ENCODE peak calls at places on chromosome 21, in four cellular contexts. Q is uterus, G is right cardiac atrium, A is epithelial cell of prostate. B is an unnamed sample.

GRCh38 chr21:28587748-28588147 is 404.9 kb downstream of the LTN1 start:
- DNase-seq in Q (no peak), G (no peak), A (no peak), B (no peak)

GRCh38 chr21:41641510-41641815 is 125.4 kb downstream of the RIPK4 start:
- DNase-seq in Q (no peak), G (no peak), A (no peak), B (no peak)

GRCh38 chr21:41950941-41951408 is 2.8 kb downstream of the C2CD2 start:
- DNase-seq in Q (no peak), G (no peak), A (no peak), B (no peak)

GRCh38 chr21:26469789-26470188 is 103.3 kb downstream of the CYYR1 start:
- DNase-seq in Q (no peak), G (peak), A (peak), B (no peak)

GRCh38 chr21:42237577-42237976 is 18.6 kb downstream of the ABCG1 start:
- DNase-seq in Q (no peak), G (no peak), A (no peak), B (no peak)

GRCh38 chr21:43911015-43911934 is 46.3 kb downstream of the AGPAT3 start:
- DNase-seq in Q (no peak), G (peak), A (no peak), B (no peak)

GRCh38 chr21:20257052-20257451 is 741.2 kb upstream of the NCAM2 start:
- DNase-seq in Q (no peak), G (no peak), A (no peak), B (no peak)

GRCh38 chr21:27704567-27705166 is 737.8 kb upstream of the ADAMTS5 start:
- DNase-seq in Q (peak), G (no peak), A (no peak), B (no peak)

GRCh38 chr21:45018131-45019075 is 56.0 kb upstream of the ADARB1 start:
- DNase-seq in Q (peak), G (peak), A (no peak), B (peak)

GRCh38 chr21:17295997-17296396 is 216.8 kb upstream of the CXADR start:
- DNase-seq in Q (no peak), G (no peak), A (no peak), B (no peak)

DNA sequence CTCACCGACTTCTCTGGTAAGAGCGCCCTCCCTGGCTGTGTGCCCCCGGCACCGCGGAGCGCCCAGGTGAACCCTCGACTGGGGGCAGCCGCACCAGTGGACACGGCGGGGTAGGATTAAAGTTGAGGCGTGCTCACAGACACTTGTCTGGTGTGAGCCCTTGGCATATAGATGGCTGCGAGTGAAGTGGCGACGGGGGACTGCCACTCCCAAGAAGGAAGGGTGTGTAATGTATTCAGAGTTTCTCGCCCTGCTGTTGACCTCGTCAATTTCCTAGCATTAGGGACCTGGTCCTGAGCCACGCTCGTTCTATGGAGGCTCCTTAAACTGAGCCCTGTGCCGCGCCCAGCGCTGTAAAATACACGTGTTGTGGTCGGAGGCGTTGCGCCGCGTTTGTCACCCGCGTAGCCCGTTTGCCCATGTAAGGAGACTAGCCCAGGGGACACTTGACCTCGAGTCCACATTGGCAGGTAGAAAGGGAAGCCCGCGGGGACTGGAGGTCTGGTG is 545 bp downstream of the EVA1C start:
- DNase-seq in Q (peak), G (peak), A (no peak), B (peak)
- H3K27ac ChIP-seq in Q (peak), G (peak), A (peak), B (peak)

DNA sequence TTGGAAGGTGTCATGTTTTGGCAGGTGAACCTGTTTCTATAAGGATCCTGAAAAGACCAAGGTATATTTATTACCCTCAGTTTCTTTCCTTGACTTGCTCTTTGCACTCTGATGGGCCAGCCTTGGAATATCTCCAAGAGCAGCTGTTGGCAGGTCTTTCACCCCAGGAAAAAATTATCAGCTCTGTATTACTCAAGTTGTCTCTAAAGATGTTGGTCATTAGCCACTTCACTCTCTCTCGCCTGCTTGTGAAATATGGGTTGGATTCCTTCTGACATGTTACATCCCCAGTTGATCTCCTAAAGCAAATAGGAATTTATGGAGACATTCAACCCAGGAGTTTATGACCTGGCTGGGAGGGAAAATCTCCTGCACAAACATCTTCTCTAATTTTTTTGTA is 85.9 kb downstream of the KCNJ15 start:
- DNase-seq in Q (no peak), G (peak), A (no peak), B (no peak)
- H3K27ac ChIP-seq in Q (no peak), G (no peak), A (no peak), B (no peak)

DNA sequence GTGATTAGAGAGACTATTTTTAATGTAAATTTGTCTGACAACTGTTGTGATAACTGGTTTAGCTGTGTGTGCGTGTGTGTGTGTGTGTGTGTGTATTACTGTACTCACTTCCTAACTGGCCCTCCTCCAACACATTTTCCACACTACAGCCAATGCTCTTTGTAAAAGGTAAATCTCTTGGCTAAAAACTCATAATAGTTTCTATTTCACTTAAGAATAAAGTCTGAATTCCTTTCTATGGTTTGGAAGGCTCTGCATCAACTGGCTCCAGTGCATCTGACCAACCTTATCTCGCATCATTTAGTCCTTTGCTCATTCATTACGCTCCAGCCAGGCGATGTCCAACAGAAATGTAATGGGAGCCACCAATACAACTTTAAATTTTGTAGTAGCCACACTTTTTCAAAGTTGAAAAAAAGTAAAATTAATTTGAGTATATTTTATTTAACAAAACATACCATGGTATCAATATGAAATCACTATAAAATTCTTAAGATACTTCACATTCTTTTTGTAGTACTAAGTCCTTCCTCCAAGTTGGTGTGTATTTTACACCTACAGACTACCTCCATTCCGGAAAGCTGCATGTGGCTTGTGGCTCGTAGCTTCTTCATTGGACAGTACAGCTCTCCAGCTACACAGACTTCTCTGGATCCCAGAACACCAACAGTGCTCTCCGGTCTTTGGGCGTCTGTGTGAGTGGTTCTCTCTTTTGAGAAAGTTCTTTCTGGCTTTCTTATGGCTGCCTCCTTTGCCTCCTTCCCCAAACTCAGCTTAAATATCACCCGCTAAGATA is 68.9 kb downstream of the NRIP1 start:
- DNase-seq in Q (no peak), G (no peak), A (no peak), B (no peak)
- H3K27ac ChIP-seq in Q (no peak), G (no peak), A (peak), B (no peak)

GRCh38 chr21:46379691-46380090 is 55.7 kb downstream of the PCNT start:
- DNase-seq in Q (no peak), G (no peak), A (no peak), B (no peak)
- H3K27ac ChIP-seq in Q (no peak), G (no peak), A (no peak), B (no peak)

GRCh38 chr21:35048706-35049617 is at the start of gene RUNX1:
- DNase-seq in Q (no peak), G (no peak), A (no peak), B (no peak)

GRCh38 chr21:35051287-35051818 is 2.3 kb upstream of the RUNX1 start:
- DNase-seq in Q (peak), G (peak), A (peak), B (no peak)

GRCh38 chr21:35052786-35053185 is 3.7 kb upstream of the RUNX1 start:
- DNase-seq in Q (no peak), G (no peak), A (no peak), B (no peak)

GRCh38 chr21:35048183-35048601 is 910 bp downstream of the RUNX1 start:
- DNase-seq in Q (no peak), G (no peak), A (no peak), B (no peak)

GRCh38 chr21:35050348-35051286 is 1.5 kb upstream of the RUNX1 start:
- DNase-seq in Q (no peak), G (no peak), A (no peak), B (no peak)
- H3K27ac ChIP-seq in Q (no peak), G (peak), A (peak), B (no peak)

DNA sequence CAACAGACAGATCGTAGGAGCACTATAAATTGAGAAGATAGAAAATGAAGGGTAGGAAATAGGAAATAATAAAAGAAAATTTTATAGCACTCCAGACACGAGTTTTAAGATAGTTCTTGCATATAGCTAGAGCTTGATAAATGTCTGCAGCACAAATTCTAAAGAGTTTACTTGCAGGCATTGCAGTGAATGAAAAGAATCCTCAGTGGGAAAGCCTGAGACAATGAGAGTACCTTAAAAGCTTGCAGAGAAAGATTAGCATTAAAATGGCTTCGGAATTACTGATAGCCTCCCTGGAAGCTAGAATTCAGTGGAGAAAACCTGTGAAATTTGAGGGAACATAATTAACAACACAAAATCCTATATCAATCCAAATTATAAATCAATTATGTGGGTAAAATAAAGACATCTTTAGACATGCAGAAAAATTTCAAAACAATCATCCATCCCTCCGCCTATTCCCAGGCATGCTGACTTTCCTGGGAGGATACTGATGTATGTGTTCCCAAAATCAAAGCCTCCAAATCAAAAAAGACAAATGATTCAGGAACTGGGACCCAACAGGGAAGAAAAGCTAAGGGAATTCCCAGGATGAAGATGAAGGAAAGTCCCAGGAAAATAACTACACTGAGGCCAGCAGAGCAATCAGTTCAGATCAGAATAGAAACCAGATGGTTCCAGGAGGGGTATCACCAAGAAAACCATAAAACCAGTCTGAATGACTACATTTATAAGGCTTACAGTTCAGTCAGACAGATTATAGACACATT is 305.9 kb upstream of the USP25 start:
- DNase-seq in Q (no peak), G (no peak), A (no peak), B (no peak)
- H3K27ac ChIP-seq in Q (no peak), G (no peak), A (no peak), B (no peak)